ENCODE peak calls at places on chromosomes 12 and 14, in ten cellular contexts. U, A, I, E, H, V, X, B, W and J are unnamed samples.
A peak's percentile ranks its signal among the peaks of the same experiment; 100 is the strongest.

GRCh38 chr12:63362801-63363200 is 211.8 kb upstream of the AVPR1A start:
- DNase-seq in B (no peak), W (no peak), U (no peak), V (no peak), A (no peak), X (no peak), I (no peak), H (no peak), E (no peak), J (no peak)

GRCh38 chr14:79248771-79249170 is 962.5 kb downstream of the DIO2 start:
- DNase-seq in X (no peak), A (no peak), V (no peak), B (no peak), I (no peak), U (no peak), W (no peak), H (no peak), E (no peak), J (no peak)

GRCh38 chr12:87317302-87317701 is 711.9 kb downstream of the C12orf50 start:
- DNase-seq in B (no peak), V (no peak), X (no peak), U (no peak), A (no peak), H (no peak), E (no peak), I (no peak), W (no peak), J (no peak)

GRCh38 chr12:127230843-127231260 is 1036.1 kb upstream of the TMEM132C start:
- DNase-seq in H (no peak), W (no peak), X (no peak), V (no peak), U (no peak), B (peak; percentile 25), E (no peak), A (peak; percentile 57), I (peak; percentile 28), J (peak; percentile 12)

GRCh38 chr14:80211143-80212024 is at the start of gene DIO2:
- DNase-seq in X (no peak), E (no peak), H (peak; percentile 29), U (no peak), I (peak; percentile 26), B (no peak), V (no peak), W (peak; percentile 16), A (peak; percentile 66), J (no peak)

GRCh38 chr14:80095623-80096022 is 115.7 kb downstream of the DIO2 start:
- DNase-seq in I (no peak), W (no peak), A (peak; percentile 70), E (no peak), V (no peak), U (no peak), X (no peak), B (no peak), H (no peak), J (no peak)

GRCh38 chr14:68676511-68676943 is 116.3 kb downstream of the ZFP36L1 start:
- DNase-seq in V (no peak), U (no peak), X (no peak), H (no peak), W (no peak), E (no peak), I (no peak), B (no peak), A (no peak), J (no peak)

GRCh38 chr14:56073783-56074182 is 44.4 kb upstream of the PELI2 start:
- DNase-seq in E (peak; percentile 43), A (no peak), I (no peak), B (no peak), W (no peak), U (no peak), X (no peak), V (no peak), H (no peak), J (no peak)

GRCh38 chr12:27015730-27016076 is 1.5 kb upstream of the TM7SF3 start:
- DNase-seq in V (no peak), A (peak; percentile 57), I (no peak), B (peak; percentile 40), X (no peak), W (no peak), E (no peak), H (no peak), U (no peak), J (no peak)

GRCh38 chr12:65673291-65673690 is 151.0 kb upstream of the HMGA2 start:
- DNase-seq in E (no peak), I (no peak), U (no peak), A (no peak), X (no peak), V (no peak), B (no peak), W (no peak), H (no peak), J (no peak)

GRCh38 chr12:98935847-98936246 is 290.8 kb downstream of the APAF1 start:
- DNase-seq in V (no peak), A (no peak), E (no peak), X (no peak), I (no peak), U (no peak), W (no peak), B (no peak), H (no peak), J (no peak)

GRCh38 chr14:73640796-73641195 is 4.0 kb upstream of the DNAL1 start:
- DNase-seq in B (no peak), X (no peak), A (no peak), H (no peak), W (no peak), I (no peak), U (no peak), E (no peak), V (no peak), J (no peak)

GRCh38 chr14:73645248-73645610 is 443 bp downstream of the DNAL1 start:
- DNase-seq in I (no peak), E (no peak), B (no peak), A (no peak), H (no peak), V (no peak), U (no peak), W (no peak), X (no peak), J (no peak)

GRCh38 chr14:73644531-73645247 is at the start of gene DNAL1:
- DNase-seq in A (peak; percentile 89), H (peak; percentile 92), W (peak; percentile 85), X (peak; percentile 63), V (peak; percentile 90), B (peak; percentile 93), E (peak; percentile 91), U (peak; percentile 96), I (peak; percentile 78), J (peak; percentile 98)
- TF ChIP-seq POLR2A in A (peak; percentile 90), H (peak; percentile 12), W (no peak), X (peak; percentile 95), V (peak; percentile 33), B (peak; percentile 84), E (peak; percentile 61), U (peak; percentile 39), I (no peak), J (peak; percentile 78)

GRCh38 chr12:108825205-108825950 is 32.0 kb downstream of the SSH1 start:
- DNase-seq in H (no peak), I (no peak), W (no peak), V (no peak), X (peak; percentile 63), U (no peak), B (no peak), A (no peak), E (no peak), J (no peak)
- TF ChIP-seq POLR2A in H (no peak), I (no peak), W (no peak), V (no peak), X (no peak), U (no peak), B (no peak), A (no peak), E (no peak), J (no peak)

DNA sequence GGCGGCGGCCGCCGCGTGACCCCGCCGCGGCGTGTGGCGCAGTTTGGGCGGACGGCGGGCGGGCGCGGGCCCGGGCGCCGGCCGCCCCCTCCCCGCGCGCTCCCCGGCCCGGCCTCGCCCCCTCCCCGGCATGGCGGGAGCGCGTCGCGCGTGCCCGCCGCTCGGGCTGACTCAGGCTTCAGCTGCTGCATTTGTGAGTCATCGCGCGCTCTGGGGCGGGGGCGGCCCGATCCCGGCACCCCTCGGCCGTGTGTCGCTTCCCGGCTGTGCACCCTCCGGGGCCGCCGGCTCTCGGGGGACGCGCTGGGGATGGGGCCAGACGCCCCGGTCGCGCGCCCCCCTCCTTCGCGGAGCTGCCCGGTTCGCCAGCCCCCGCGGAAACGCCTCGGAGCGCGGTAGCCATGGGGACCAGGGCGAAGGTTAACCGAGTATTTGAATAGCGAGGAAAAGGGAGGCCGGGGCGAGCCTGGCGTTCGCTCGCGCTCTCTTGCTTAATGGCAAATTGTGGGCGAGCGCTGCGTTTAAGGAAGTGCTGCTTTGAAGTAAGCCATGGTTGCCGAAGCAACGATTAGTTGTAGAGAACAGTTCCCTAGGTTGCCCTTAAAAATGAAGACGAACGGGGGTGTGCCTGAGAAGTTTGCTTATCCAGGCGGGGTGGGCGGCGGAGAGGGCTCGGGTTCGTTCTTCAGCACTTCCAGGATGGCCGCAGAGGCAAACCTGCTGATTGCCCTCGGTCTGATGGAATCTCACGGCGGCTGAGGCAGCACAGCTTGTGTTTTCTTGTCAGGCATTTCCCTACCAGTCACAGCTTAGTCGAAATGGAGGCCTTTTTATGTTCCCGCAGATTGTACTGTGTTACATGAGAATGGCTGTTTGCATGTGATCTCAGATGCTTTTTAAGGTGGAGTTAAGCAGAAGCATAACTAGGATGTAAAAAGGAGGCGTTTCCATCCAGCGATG is 887 bp downstream of the EIF5 start:
- DNase-seq in X (no peak), A (peak; percentile 37), V (peak; percentile 75), B (peak; percentile 81), I (peak; percentile 42), E (peak; percentile 79), H (peak; percentile 70), W (peak; percentile 68), U (peak; percentile 89), J (peak; percentile 59)
- TF ChIP-seq POLR2A in X (peak; percentile 58), A (no peak), V (no peak), B (no peak), I (no peak), E (no peak), H (no peak), W (no peak), U (peak; percentile 49), J (no peak)

DNA sequence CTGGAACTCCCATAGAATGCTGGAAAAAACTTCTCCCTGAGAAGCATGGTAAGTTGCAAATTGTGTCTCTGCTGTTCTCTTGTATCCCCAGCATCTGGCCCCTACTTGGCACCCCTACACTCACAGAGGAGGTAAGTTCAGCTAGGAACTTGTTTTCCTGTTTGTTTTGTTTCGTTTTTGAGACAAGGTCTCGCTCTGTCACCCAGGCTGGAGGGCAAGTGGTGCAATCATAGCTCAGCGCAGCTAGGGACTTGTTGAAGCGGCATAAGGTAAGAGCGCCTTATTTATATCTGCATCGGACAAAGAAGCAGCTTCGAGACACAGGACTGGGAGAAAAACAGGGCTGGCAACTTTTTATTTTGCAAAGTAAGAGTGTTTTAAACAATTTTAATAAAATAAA is 18.5 kb upstream of the ANO2 start:
- DNase-seq in H (no peak), W (no peak), A (no peak), X (no peak), V (no peak), I (no peak), U (no peak), E (no peak), B (no peak), J (no peak)
- TF ChIP-seq POLR2A in H (no peak), W (no peak), A (no peak), X (no peak), V (no peak), I (no peak), U (no peak), E (no peak), B (no peak), J (no peak)

GRCh38 chr12:67632005-67632404 is 16.5 kb upstream of the DYRK2 start:
- DNase-seq in E (no peak), X (no peak), A (no peak), V (no peak), B (no peak), U (no peak), H (no peak), W (no peak), I (no peak), J (no peak)
- TF ChIP-seq POLR2A in E (no peak), X (no peak), A (no peak), V (no peak), B (no peak), U (no peak), H (no peak), W (no peak), I (no peak), J (no peak)